ENCODE peak calls at places on chromosomes 7 and 10, in six cellular contexts. K, S, R, P, C and G are unnamed samples.

GRCh38 chr10:43846187-43846680 is 197.6 kb upstream of the ZNF32 start:
- DNase-seq in K (no peak), S (no peak), R (no peak), P (no peak), C (no peak), G (no peak)

GRCh38 chr7:151351027-151351426 is 9.4 kb downstream of the NUB1 start:
- DNase-seq in K (peak), S (no peak), R (no peak), P (peak), C (no peak), G (no peak)

GRCh38 chr10:19119191-19119590 is 70.6 kb downstream of the MALRD1 start:
- DNase-seq in K (no peak), S (no peak), R (no peak), P (no peak), C (no peak), G (no peak)

GRCh38 chr10:44520651-44521050 is 135.8 kb upstream of the CXCL12 start:
- DNase-seq in K (no peak), S (no peak), R (no peak), P (no peak), C (no peak), G (no peak)

GRCh38 chr10:69087600-69088470 is at the start of gene SRGN:
- DNase-seq in K (peak), S (peak), R (no peak), P (no peak), C (no peak), G (no peak)

GRCh38 chr10:114770009-114770408 is 51.6 kb upstream of the FHIP2A start:
- DNase-seq in K (no peak), S (no peak), R (no peak), P (no peak), C (no peak), G (no peak)

GRCh38 chr10:117790621-117791020 is 248.1 kb downstream of the EMX2 start:
- DNase-seq in K (no peak), S (no peak), R (no peak), P (no peak), C (no peak), G (no peak)

GRCh38 chr10:93390691-93391090 is 91.4 kb downstream of the MYOF start:
- DNase-seq in K (no peak), S (no peak), R (no peak), P (no peak), C (no peak), G (no peak)

GRCh38 chr10:48634198-48634983 is 29.5 kb upstream of the ARHGAP22 start:
- DNase-seq in K (peak), S (no peak), R (no peak), P (no peak), C (peak), G (peak)

GRCh38 chr7:102412548-102412947 is 16.4 kb downstream of the PRKRIP1 start:
- DNase-seq in K (no peak), S (peak), R (no peak), P (peak), C (peak), G (peak)

GRCh38 chr10:29356931-29357330 is 68.1 kb downstream of the LYZL1 start:
- DNase-seq in K (no peak), S (peak), R (no peak), P (no peak), C (no peak), G (no peak)

GRCh38 chr10:80133221-80133620 is 691 bp downstream of the PLAC9 start:
- DNase-seq in K (no peak), S (no peak), R (no peak), P (no peak), C (no peak), G (no peak)

GRCh38 chr10:34337917-34338316 is 477.2 kb downstream of the PARD3 start:
- DNase-seq in K (no peak), S (no peak), R (no peak), P (no peak), C (no peak), G (no peak)

GRCh38 chr10:131874991-131875451 is 25.8 kb upstream of the PPP2R2D start:
- DNase-seq in K (peak), S (peak), R (peak), P (peak), C (peak), G (peak)

GRCh38 chr7:158005531-158005930 is 582.1 kb downstream of the PTPRN2 start:
- DNase-seq in K (no peak), S (no peak), R (no peak), P (no peak), C (no peak), G (no peak)

GRCh38 chr10:73643362-73643761 is 2.1 kb upstream of the MYOZ1 start:
- DNase-seq in K (no peak), S (no peak), R (no peak), P (no peak), C (no peak), G (no peak)

GRCh38 chr10:97278491-97278989 is 13.9 kb downstream of the ARHGAP19 start:
- DNase-seq in K (no peak), S (peak), R (peak), P (peak), C (peak), G (no peak)

GRCh38 chr10:100714566-100714950 is 30.8 kb upstream of the PAX2 start:
- DNase-seq in K (no peak), S (no peak), R (no peak), P (no peak), C (no peak), G (no peak)

GRCh38 chr10:37379991-37380390 is 254.6 kb downstream of the ANKRD30A start:
- DNase-seq in K (no peak), S (no peak), R (no peak), P (no peak), C (no peak), G (no peak)

GRCh38 chr7:17946591-17946990 is 6.3 kb upstream of the SNX13 start:
- DNase-seq in K (no peak), S (no peak), R (no peak), P (no peak), C (peak), G (no peak)

GRCh38 chr10:5833814-5834213 is 20.6 kb upstream of the GDI2 start:
- DNase-seq in K (no peak), S (no peak), R (no peak), P (no peak), C (no peak), G (no peak)